ENCODE peak calls at places on chromosome 4, in nine cellular contexts. Q is SHP77 treated with DMSO at 0.1 percent for 48 hours, X is HS-5, E is SW480, M is MM.1S, S is kidney tubule cell, K is AG04450, J is body of pancreas, P is mucosa of descending colon. F is an unnamed sample.
A peak's percentile ranks its signal among the peaks of the same experiment; 100 is the strongest.

GRCh38 chr4:159451006-159451405 is 348.1 kb downstream of the RAPGEF2 start:
- DNase-seq in Q (no peak), X (no peak), E (no peak), M (no peak), S (peak; percentile 54), K (no peak), J (no peak), P (no peak), F (no peak)

GRCh38 chr4:74608151-74608949 is 163.4 kb downstream of the AREG start:
- DNase-seq in Q (no peak), X (no peak), E (no peak), M (no peak), S (peak; percentile 76), K (no peak), J (peak; percentile 15), P (no peak), F (no peak)

GRCh38 chr4:106201373-106201772 is 114.6 kb downstream of the TBCK start:
- DNase-seq in Q (peak; percentile 0), X (no peak), E (peak; percentile 36), M (peak; percentile 24), S (peak; percentile 38), K (no peak), J (no peak), P (no peak), F (no peak)

GRCh38 chr4:41791557-41791956 is 43.0 kb upstream of the PHOX2B start:
- DNase-seq in Q (no peak), X (no peak), E (no peak), M (no peak), S (no peak), K (no peak), J (no peak), P (no peak), F (no peak)

GRCh38 chr4:94743838-94744237 is 13.9 kb upstream of the BMPR1B start:
- DNase-seq in Q (no peak), X (no peak), E (no peak), M (no peak), S (no peak), K (no peak), J (no peak), P (no peak), F (peak; percentile 16)

GRCh38 chr4:149956678-149957077 is 121.6 kb upstream of the DCLK2 start:
- DNase-seq in Q (no peak), X (no peak), E (no peak), M (no peak), S (no peak), K (no peak), J (no peak), P (no peak), F (no peak)

GRCh38 chr4:156103306-156103705 is 149.6 kb upstream of the CTSO start:
- DNase-seq in Q (no peak), X (no peak), E (no peak), M (no peak), S (no peak), K (no peak), J (no peak), P (no peak), F (no peak)

GRCh38 chr4:106095408-106095807 is 200.1 kb downstream of the NPNT start:
- DNase-seq in Q (no peak), X (no peak), E (peak; percentile 18), M (no peak), S (no peak), K (no peak), J (no peak), P (no peak), F (no peak)

GRCh38 chr4:78659264-78659663 is 107.7 kb downstream of the ANXA3 start:
- DNase-seq in Q (no peak), X (no peak), E (no peak), M (no peak), S (no peak), K (no peak), J (peak; percentile 39), P (no peak), F (no peak)

F was measured in HAP-1.